ENCODE peak calls at places on chromosome 16, in nine cellular contexts. X is T-helper 1 cell; W is NCI-H1436; A is progenitor cell of endocrine pancreas; R is fibroblast of lung; Z is AG10803; F is fibroblast of the aortic adventitia; K is GM10248; M is effector memory CD4-positive, alpha-beta T cell. T is an unnamed sample.

GRCh38 chr16:77790964-77791363 is 2.6 kb downstream of the VAT1L start:
- DNase-seq in M (no peak), K (no peak), A (no peak), X (no peak), Z (no peak), W (no peak), R (peak), F (no peak), T (no peak)

GRCh38 chr16:27724491-27724878 is 174.5 kb downstream of the KATNIP start:
- DNase-seq in R (no peak), M (no peak), K (no peak), A (no peak), W (no peak), Z (peak), F (peak), X (no peak), T (no peak)

GRCh38 chr16:68401871-68402747 is 46.2 kb downstream of the SMPD3 start:
- DNase-seq in K (no peak), Z (peak), X (no peak), M (no peak), R (peak), A (no peak), F (peak), W (no peak), T (peak)

GRCh38 chr16:54417384-54417783 is 130.8 kb upstream of the IRX3 start:
- DNase-seq in W (no peak), M (no peak), R (no peak), Z (no peak), F (no peak), X (no peak), K (no peak), A (no peak), T (no peak)

GRCh38 chr16:77273-77806 is 685 bp upstream of the MPG start:
- DNase-seq in X (peak), K (peak), Z (peak), F (peak), W (no peak), M (peak), A (no peak), R (peak), T (no peak)

GRCh38 chr16:29320274-29320999 is 86.1 kb downstream of the NPIPB11 start:
- DNase-seq in R (no peak), F (no peak), W (no peak), A (no peak), Z (no peak), M (no peak), X (no peak), K (no peak), T (no peak)

GRCh38 chr16:57621521-57622268 is 6.7 kb upstream of the ADGRG1 start:
- DNase-seq in M (no peak), A (no peak), F (no peak), W (no peak), R (no peak), X (no peak), Z (no peak), K (no peak), T (no peak)

GRCh38 chr16:70738083-70738977 is 52.5 kb upstream of the MTSS2 start:
- DNase-seq in R (peak), W (no peak), A (no peak), K (peak), F (peak), X (peak), M (no peak), Z (peak), T (no peak)

GRCh38 chr16:85203462-85203813 is 91.2 kb upstream of the CIBAR2 start:
- DNase-seq in X (no peak), Z (no peak), M (no peak), W (no peak), K (no peak), F (no peak), A (no peak), R (peak), T (no peak)

GRCh38 chr16:17258848-17259713 is 211.7 kb downstream of the XYLT1 start:
- DNase-seq in R (no peak), A (no peak), M (no peak), Z (no peak), X (no peak), F (no peak), W (no peak), K (peak), T (no peak)

GRCh38 chr16:82748026-82748425 is 121.3 kb downstream of the CDH13 start:
- DNase-seq in F (peak), R (peak), K (no peak), A (no peak), Z (peak), M (no peak), X (no peak), W (no peak), T (peak)

GRCh38 chr16:87226926-87227650 is 90.1 kb downstream of the C16orf95 start:
- DNase-seq in Z (peak), M (no peak), K (no peak), R (peak), A (no peak), F (peak), X (no peak), W (no peak), T (peak)

GRCh38 chr16:4465977-4466779 is 8.2 kb downstream of the NMRAL1 start:
- DNase-seq in W (no peak), F (peak), Z (no peak), X (peak), A (no peak), K (no peak), R (no peak), M (peak), T (no peak)

GRCh38 chr16:68230956-68231355 is 5.0 kb downstream of the ESRP2 start:
- DNase-seq in K (no peak), M (no peak), Z (no peak), A (no peak), W (no peak), F (no peak), R (no peak), X (no peak), T (no peak)

GRCh38 chr16:71746442-71747046 is 22.0 kb upstream of the PHLPP2 start:
- DNase-seq in R (peak), K (peak), W (no peak), X (peak), A (no peak), M (no peak), F (peak), Z (peak), T (peak)

GRCh38 chr16:73523209-73523608 is 475.3 kb upstream of the ZFHX3 start:
- DNase-seq in R (no peak), A (no peak), X (no peak), M (no peak), F (no peak), K (no peak), W (no peak), Z (no peak), T (no peak)

GRCh38 chr16:81866820-81867440 is 87.8 kb downstream of the PLCG2 start:
- DNase-seq in W (no peak), X (no peak), K (peak), Z (no peak), R (no peak), A (no peak), M (no peak), F (no peak), T (no peak)

GRCh38 chr16:68257906-68258800 is 6.2 kb upstream of the SLC7A6 start:
- DNase-seq in X (no peak), Z (peak), M (no peak), R (peak), K (no peak), W (no peak), A (no peak), F (no peak), T (no peak)

GRCh38 chr16:11133344-11133921 is 122.6 kb downstream of the SOCS1 start:
- DNase-seq in W (no peak), X (no peak), A (no peak), F (peak), Z (peak), K (no peak), R (peak), M (no peak), T (peak)

GRCh38 chr16:27154573-27155521 is 48.5 kb upstream of the KDM8 start:
- DNase-seq in R (peak), K (peak), A (peak), W (no peak), X (peak), M (peak), Z (peak), F (peak), T (no peak)

GRCh38 chr16:17696696-17697095 is 225.9 kb upstream of the XYLT1 start:
- DNase-seq in W (no peak), R (no peak), X (no peak), K (no peak), M (no peak), F (no peak), A (no peak), Z (peak), T (no peak)

GRCh38 chr16:3012828-3013420 is at the start of gene CLDN9:
- DNase-seq in F (no peak), Z (no peak), R (no peak), W (peak), A (no peak), X (no peak), M (no peak), K (no peak), T (no peak)

GRCh38 chr16:55248494-55248893 is 75.5 kb upstream of the IRX6 start:
- DNase-seq in K (no peak), Z (no peak), A (no peak), M (no peak), R (no peak), X (peak), W (no peak), F (no peak), T (no peak)

GRCh38 chr16:31879937-31880321 is 6.3 kb downstream of the ZNF267 start:
- DNase-seq in A (no peak), M (no peak), R (no peak), K (no peak), X (no peak), Z (no peak), W (no peak), F (no peak), T (no peak)

GRCh38 chr16:86994651-86995171 is 322.5 kb downstream of the C16orf95 start:
- DNase-seq in Z (peak), A (no peak), W (no peak), F (peak), X (no peak), K (no peak), M (no peak), R (peak), T (peak)

GRCh38 chr16:5693426-5693825 is 595.8 kb upstream of the EEF2KMT start:
- DNase-seq in R (no peak), K (no peak), W (no peak), X (no peak), A (no peak), Z (no peak), F (no peak), M (no peak), T (no peak)

GRCh38 chr16:49643429-49644142 is 212.3 kb downstream of the ZNF423 start:
- DNase-seq in M (no peak), X (no peak), F (peak), Z (peak), A (no peak), W (no peak), R (peak), K (no peak), T (peak)

GRCh38 chr16:30885196-30885595 is 8.7 kb downstream of the BCL7C start:
- DNase-seq in F (no peak), A (no peak), K (no peak), W (no peak), Z (no peak), X (no peak), M (no peak), R (no peak), T (no peak)

GRCh38 chr16:81752225-81752875 is 26.7 kb upstream of the PLCG2 start:
- DNase-seq in X (no peak), A (no peak), K (peak), M (no peak), R (peak), W (no peak), Z (peak), F (no peak), T (no peak)

GRCh38 chr16:81405702-81406113 is 38.9 kb upstream of the CMIP start:
- DNase-seq in M (no peak), W (no peak), F (peak), X (no peak), A (peak), R (peak), K (no peak), Z (peak), T (peak)

GRCh38 chr16:56635441-56635967 is 3.0 kb upstream of the MT1A start:
- DNase-seq in Z (no peak), W (no peak), F (no peak), R (no peak), K (no peak), A (no peak), X (no peak), M (no peak), T (no peak)

GRCh38 chr16:3530371-3530914 is 29.6 kb downstream of the CLUAP1 start:
- DNase-seq in M (no peak), Z (no peak), X (no peak), F (no peak), W (no peak), K (no peak), R (no peak), A (no peak), T (no peak)

T was measured in non-pigmented ciliary epithelial cell.